ENCODE peak calls at places on chromosomes 11 and 22, in four cellular contexts. One of them, this sample, is unnamed.
A peak's percentile ranks its signal among the peaks of the same experiment; 100 is the strongest.

GRCh38 chr11:60918941-60919275 is 5.0 kb downstream of the TMEM109 start:
- DNase-seq in K562: no peak
- DNase-seq in GM12878: no peak
- DNase-seq in HepG2: no peak
- DNase-seq in this sample: no peak

GRCh38 chr11:20618083-20618482 is 18.7 kb downstream of the SLC6A5 start:
- DNase-seq in K562: no peak
- DNase-seq in GM12878: no peak
- DNase-seq in HepG2: no peak
- DNase-seq in this sample: no peak

GRCh38 chr22:47018010-47018910 is 255.8 kb downstream of the TBC1D22A start:
- DNase-seq in K562: no peak
- DNase-seq in GM12878: no peak
- DNase-seq in HepG2: no peak
- DNase-seq in this sample: no peak

GRCh38 chr11:103659743-103660142 is 376.7 kb upstream of the DDI1 start:
- DNase-seq in K562: no peak
- DNase-seq in GM12878: no peak
- DNase-seq in HepG2: no peak
- DNase-seq in this sample: no peak

GRCh38 chr11:76627541-76628082 is 42.9 kb downstream of the LRRC32 start:
- DNase-seq in K562: no peak
- DNase-seq in GM12878: no peak
- DNase-seq in HepG2: no peak
- DNase-seq in this sample: no peak

GRCh38 chr11:69644071-69644961 is 3.4 kb downstream of the CCND1 start:
- DNase-seq in K562: peak; percentile 60
- DNase-seq in GM12878: no peak
- DNase-seq in HepG2: peak; percentile 66
- DNase-seq in this sample: no peak

GRCh38 chr11:75869661-75870455 is 54.8 kb downstream of the UVRAG start:
- DNase-seq in K562: no peak
- DNase-seq in GM12878: no peak
- DNase-seq in HepG2: no peak
- DNase-seq in this sample: no peak

GRCh38 chr11:114058871-114059277 is 637 bp upstream of the ZBTB16 start:
- DNase-seq in K562: no peak
- DNase-seq in GM12878: no peak
- DNase-seq in HepG2: no peak
- DNase-seq in this sample: peak; percentile 24

GRCh38 chr11:2591805-2592204 is 108.0 kb downstream of the KCNQ1OT1 start:
- DNase-seq in K562: peak; percentile 4
- DNase-seq in GM12878: no peak
- DNase-seq in HepG2: no peak
- DNase-seq in this sample: no peak

GRCh38 chr11:16335236-16335962 is 20.9 kb downstream of the SOX6 start:
- DNase-seq in K562: no peak
- DNase-seq in GM12878: no peak
- DNase-seq in HepG2: peak; percentile 65
- DNase-seq in this sample: no peak

GRCh38 chr11:125128450-125128849 is 17.0 kb upstream of the TMEM218 start:
- DNase-seq in K562: no peak
- DNase-seq in GM12878: no peak
- DNase-seq in HepG2: no peak
- DNase-seq in this sample: no peak

GRCh38 chr22:43955040-43955882 is at the start of gene SAMM50:
- DNase-seq in K562: peak; percentile 88
- DNase-seq in GM12878: peak; percentile 77
- DNase-seq in HepG2: peak; percentile 87
- DNase-seq in this sample: peak; percentile 91

GRCh38 chr11:78715639-78716311 is 141.1 kb upstream of the NARS2 start:
- DNase-seq in K562: peak; percentile 74
- DNase-seq in GM12878: no peak
- DNase-seq in HepG2: peak; percentile 57
- DNase-seq in this sample: peak; percentile 89

GRCh38 chr11:78720281-78720989 is 145.8 kb upstream of the NARS2 start:
- DNase-seq in K562: no peak
- DNase-seq in GM12878: no peak
- DNase-seq in HepG2: no peak
- DNase-seq in this sample: no peak

GRCh38 chr11:78714539-78714938 is 139.9 kb upstream of the NARS2 start:
- DNase-seq in K562: no peak
- DNase-seq in GM12878: no peak
- DNase-seq in HepG2: no peak
- DNase-seq in this sample: peak; percentile 36

GRCh38 chr11:78711732-78712131 is 137.1 kb upstream of the NARS2 start:
- DNase-seq in K562: no peak
- DNase-seq in GM12878: no peak
- DNase-seq in HepG2: no peak
- DNase-seq in this sample: no peak

GRCh38 chr11:78717031-78717430 is 142.4 kb upstream of the NARS2 start:
- DNase-seq in K562: no peak
- DNase-seq in GM12878: no peak
- DNase-seq in HepG2: no peak
- DNase-seq in this sample: no peak
- TF ChIP-seq SP1 in K562: no peak
- TF ChIP-seq SP1 in GM12878: no peak
- TF ChIP-seq SP1 in HepG2: no peak
- TF ChIP-seq SP1 in this sample: no peak

DNA sequence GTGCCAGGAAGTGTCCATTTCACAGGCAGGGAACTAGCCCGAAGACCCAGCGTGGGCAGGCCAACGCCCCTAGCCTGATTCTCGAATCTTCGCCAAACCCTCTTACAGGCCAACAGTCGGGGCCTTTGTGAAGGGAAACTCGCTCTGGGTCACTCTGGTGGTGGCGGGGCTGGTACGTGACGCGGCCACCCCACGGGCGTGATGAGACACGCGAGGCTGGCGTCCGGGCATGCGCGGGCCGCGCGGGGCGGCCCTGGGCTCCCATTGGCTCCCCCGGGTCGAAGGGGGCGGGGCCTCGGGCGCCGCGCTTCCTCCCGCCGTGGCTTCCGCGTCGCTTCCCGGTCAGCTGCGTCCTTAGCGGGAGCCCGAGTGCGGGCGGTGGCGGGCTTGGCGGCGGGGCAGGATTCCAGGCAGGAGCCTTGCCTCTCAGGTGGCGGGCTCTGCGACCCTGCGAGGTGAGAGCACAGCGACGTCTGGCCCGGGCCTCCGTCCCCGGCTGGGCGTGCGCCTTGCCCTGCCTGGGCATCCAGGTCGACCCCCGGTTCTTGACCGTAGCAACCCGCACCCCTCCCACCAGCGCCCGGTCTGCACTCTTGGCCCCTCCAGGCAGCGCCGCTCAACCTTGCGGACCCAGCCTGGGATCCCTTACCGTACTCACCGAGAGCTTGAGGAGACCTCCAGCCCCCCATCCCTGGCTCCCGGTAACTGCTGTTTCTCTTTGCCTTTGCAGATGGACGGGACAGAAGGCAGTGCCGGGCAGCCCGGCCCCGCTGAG is at the start of gene FRMD8:
- DNase-seq in K562: peak; percentile 99
- DNase-seq in GM12878: no peak
- DNase-seq in HepG2: peak; percentile 60
- DNase-seq in this sample: peak; percentile 78
- TF ChIP-seq TCF7 in K562: peak; percentile 48
- TF ChIP-seq TCF7 in GM12878: no peak
- TF ChIP-seq TCF7 in HepG2: no peak
- TF ChIP-seq TCF7 in this sample: no peak

GRCh38 chr11:18347471-18348125 is 25.2 kb downstream of the GTF2H1 start:
- DNase-seq in K562: no peak
- DNase-seq in GM12878: no peak
- DNase-seq in HepG2: no peak
- DNase-seq in this sample: no peak
- TF ChIP-seq SP1 in K562: no peak
- TF ChIP-seq SP1 in GM12878: no peak
- TF ChIP-seq SP1 in HepG2: no peak
- TF ChIP-seq SP1 in this sample: no peak

DNA sequence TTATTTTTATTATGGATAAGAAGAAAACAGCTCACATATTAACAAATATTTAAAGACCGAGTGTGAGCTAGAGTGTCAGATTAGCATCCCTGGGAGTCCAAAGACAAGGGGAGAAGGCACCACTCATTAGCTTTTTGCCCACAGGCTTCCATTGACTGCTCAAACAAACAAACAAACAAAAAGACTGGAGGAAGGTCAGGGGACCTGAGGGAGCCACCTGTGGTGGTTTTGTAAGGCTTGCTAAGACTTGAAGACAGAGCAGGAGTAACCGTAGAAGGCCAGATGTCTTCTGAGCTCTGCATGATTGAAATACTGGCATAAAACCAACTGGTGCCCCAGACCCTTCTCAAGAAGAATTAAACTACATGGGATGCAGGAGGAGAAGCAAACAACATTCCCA is 395.2 kb upstream of the CNTN5 start:
- DNase-seq in K562: no peak
- DNase-seq in GM12878: no peak
- DNase-seq in HepG2: no peak
- DNase-seq in this sample: no peak
- TF ChIP-seq TCF7 in K562: no peak
- TF ChIP-seq TCF7 in GM12878: no peak
- TF ChIP-seq TCF7 in HepG2: no peak
- TF ChIP-seq TCF7 in this sample: no peak

DNA sequence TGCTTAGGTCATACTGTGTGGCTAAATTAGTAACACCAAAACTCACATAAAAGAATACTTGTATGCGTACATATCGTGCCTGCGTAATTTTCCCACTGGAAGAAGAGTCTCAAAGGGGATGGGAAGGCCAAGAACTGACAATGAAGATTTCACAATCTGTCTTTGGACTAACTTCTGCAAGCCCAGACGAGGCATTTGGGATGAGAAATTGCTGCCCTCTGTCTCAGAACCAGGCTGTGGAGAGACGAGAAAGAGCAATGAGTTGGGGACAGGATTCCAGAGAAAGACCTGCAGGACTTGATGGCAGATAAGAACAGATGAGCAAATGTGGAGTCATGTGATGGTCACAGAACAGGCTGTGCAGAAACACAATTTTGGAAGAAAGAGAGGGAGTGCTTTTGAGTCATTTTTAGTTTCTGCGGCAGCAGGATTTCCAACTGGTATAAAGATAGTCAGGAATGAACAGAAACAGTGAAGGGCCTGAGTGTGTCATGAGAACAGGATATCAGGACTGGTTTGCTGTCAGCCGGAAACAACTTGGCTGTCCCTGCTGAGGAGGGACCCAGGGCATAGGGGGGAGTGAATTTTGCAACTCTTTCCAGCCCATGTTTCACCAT is 82.7 kb upstream of the CTSC start:
- DNase-seq in K562: peak; percentile 20
- DNase-seq in GM12878: no peak
- DNase-seq in HepG2: no peak
- DNase-seq in this sample: no peak
- TF ChIP-seq SP1 in K562: no peak
- TF ChIP-seq SP1 in GM12878: no peak
- TF ChIP-seq SP1 in HepG2: no peak
- TF ChIP-seq SP1 in this sample: no peak

GRCh38 chr11:88016392-88017020 is 158.7 kb downstream of the RAB38 start:
- DNase-seq in K562: peak; percentile 27
- DNase-seq in GM12878: peak; percentile 27
- DNase-seq in HepG2: peak; percentile 78
- DNase-seq in this sample: peak; percentile 68
- TF ChIP-seq TCF7 in K562: no peak
- TF ChIP-seq TCF7 in GM12878: no peak
- TF ChIP-seq TCF7 in HepG2: no peak
- TF ChIP-seq TCF7 in this sample: no peak

This sample was measured in WTC11.